ENCODE peak calls at places on chromosomes 6 and 20, in nine cellular contexts. One of them, this sample, is unnamed.

GRCh38 chr6:106117579-106117978 is 31.4 kb downstream of the PRDM1 start:
- DNase-seq in CD8-positive, alpha-beta T cell: peak; percentile 62
- DNase-seq in pancreas: no peak
- DNase-seq in CD4-positive, CD25-positive, alpha-beta regulatory T cell: peak; percentile 74
- DNase-seq in mucosa of descending colon: peak; percentile 61
- DNase-seq in thyroid gland: no peak
- DNase-seq in vagina: no peak
- DNase-seq in uterus: no peak
- DNase-seq in psoas muscle: no peak
- DNase-seq in this sample: no peak

GRCh38 chr20:62741191-62741676 is 32.6 kb downstream of the NTSR1 start:
- DNase-seq in pancreas: no peak
- DNase-seq in CD4-positive, CD25-positive, alpha-beta regulatory T cell: no peak
- DNase-seq in uterus: no peak
- DNase-seq in vagina: no peak
- DNase-seq in psoas muscle: no peak
- DNase-seq in CD8-positive, alpha-beta T cell: no peak
- DNase-seq in thyroid gland: peak; percentile 0
- DNase-seq in mucosa of descending colon: peak; percentile 52
- DNase-seq in this sample: peak; percentile 16

GRCh38 chr6:137973201-137973600 is 106.1 kb downstream of the TNFAIP3 start:
- DNase-seq in CD8-positive, alpha-beta T cell: no peak
- DNase-seq in psoas muscle: no peak
- DNase-seq in mucosa of descending colon: no peak
- DNase-seq in pancreas: no peak
- DNase-seq in uterus: no peak
- DNase-seq in thyroid gland: no peak
- DNase-seq in CD4-positive, CD25-positive, alpha-beta regulatory T cell: no peak
- DNase-seq in vagina: no peak
- DNase-seq in this sample: no peak

GRCh38 chr20:49171928-49172327 is 16.2 kb downstream of the STAU1 start:
- DNase-seq in vagina: no peak
- DNase-seq in mucosa of descending colon: no peak
- DNase-seq in psoas muscle: peak; percentile 23
- DNase-seq in uterus: no peak
- DNase-seq in pancreas: no peak
- DNase-seq in CD8-positive, alpha-beta T cell: no peak
- DNase-seq in CD4-positive, CD25-positive, alpha-beta regulatory T cell: no peak
- DNase-seq in thyroid gland: peak; percentile 88
- DNase-seq in this sample: no peak

GRCh38 chr20:38843346-38843745 is 37.8 kb downstream of the PPP1R16B start:
- DNase-seq in uterus: no peak
- DNase-seq in CD4-positive, CD25-positive, alpha-beta regulatory T cell: no peak
- DNase-seq in pancreas: no peak
- DNase-seq in mucosa of descending colon: no peak
- DNase-seq in vagina: no peak
- DNase-seq in CD8-positive, alpha-beta T cell: no peak
- DNase-seq in psoas muscle: no peak
- DNase-seq in thyroid gland: no peak
- DNase-seq in this sample: no peak

GRCh38 chr6:33619166-33619565 is 2.0 kb upstream of the ITPR3 start:
- DNase-seq in uterus: no peak
- DNase-seq in thyroid gland: peak; percentile 1
- DNase-seq in psoas muscle: no peak
- DNase-seq in pancreas: no peak
- DNase-seq in CD4-positive, CD25-positive, alpha-beta regulatory T cell: no peak
- DNase-seq in vagina: no peak
- DNase-seq in CD8-positive, alpha-beta T cell: no peak
- DNase-seq in mucosa of descending colon: no peak
- DNase-seq in this sample: no peak

GRCh38 chr6:17677602-17678001 is 29.1 kb downstream of the NUP153 start:
- DNase-seq in vagina: no peak
- DNase-seq in mucosa of descending colon: no peak
- DNase-seq in CD4-positive, CD25-positive, alpha-beta regulatory T cell: no peak
- DNase-seq in CD8-positive, alpha-beta T cell: no peak
- DNase-seq in uterus: no peak
- DNase-seq in pancreas: no peak
- DNase-seq in thyroid gland: no peak
- DNase-seq in psoas muscle: no peak
- DNase-seq in this sample: no peak

GRCh38 chr20:60332523-60332922 is 374.3 kb downstream of the CDH26 start:
- DNase-seq in mucosa of descending colon: no peak
- DNase-seq in pancreas: no peak
- DNase-seq in thyroid gland: no peak
- DNase-seq in CD8-positive, alpha-beta T cell: no peak
- DNase-seq in uterus: no peak
- DNase-seq in psoas muscle: no peak
- DNase-seq in CD4-positive, CD25-positive, alpha-beta regulatory T cell: no peak
- DNase-seq in vagina: no peak
- DNase-seq in this sample: no peak

GRCh38 chr6:31430449-31430848 is 27.1 kb downstream of the MICA start:
- DNase-seq in pancreas: no peak
- DNase-seq in mucosa of descending colon: no peak
- DNase-seq in psoas muscle: no peak
- DNase-seq in CD8-positive, alpha-beta T cell: no peak
- DNase-seq in CD4-positive, CD25-positive, alpha-beta regulatory T cell: peak; percentile 9
- DNase-seq in thyroid gland: no peak
- DNase-seq in uterus: no peak
- DNase-seq in vagina: no peak
- DNase-seq in this sample: no peak

GRCh38 chr6:157714153-157714490 is 108.9 kb upstream of the SNX9 start:
- DNase-seq in CD8-positive, alpha-beta T cell: no peak
- DNase-seq in psoas muscle: no peak
- DNase-seq in pancreas: no peak
- DNase-seq in mucosa of descending colon: no peak
- DNase-seq in vagina: no peak
- DNase-seq in uterus: no peak
- DNase-seq in thyroid gland: no peak
- DNase-seq in CD4-positive, CD25-positive, alpha-beta regulatory T cell: no peak
- DNase-seq in this sample: no peak

DNA sequence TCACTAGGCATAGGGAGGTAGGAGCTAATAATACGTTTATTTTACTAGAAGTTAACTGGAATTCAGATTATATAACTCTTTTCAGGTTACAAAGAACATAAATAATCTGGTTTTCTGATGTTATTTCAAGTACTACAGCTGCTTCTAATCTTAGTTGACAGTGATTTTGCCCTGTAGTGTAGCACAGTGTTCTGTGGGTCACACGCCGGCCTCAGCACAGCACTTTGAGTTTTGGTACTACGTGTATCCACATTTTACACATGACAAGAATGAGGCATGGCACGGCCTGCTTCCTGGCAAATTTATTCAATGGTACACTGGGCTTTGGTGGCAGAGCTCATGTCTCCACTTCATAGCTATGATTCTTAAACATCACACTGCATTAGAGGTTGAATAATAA is 1.1 kb downstream of the HFE start:
- DNase-seq in uterus: no peak
- DNase-seq in psoas muscle: no peak
- DNase-seq in CD8-positive, alpha-beta T cell: no peak
- DNase-seq in thyroid gland: peak; percentile 21
- DNase-seq in vagina: no peak
- DNase-seq in pancreas: no peak
- DNase-seq in mucosa of descending colon: no peak
- DNase-seq in CD4-positive, CD25-positive, alpha-beta regulatory T cell: no peak
- DNase-seq in this sample: no peak
- H3K4me3 ChIP-seq in uterus: peak overlapping the region; percentile 59
- H3K4me3 ChIP-seq in psoas muscle: peak overlapping the region; percentile 86
- H3K4me3 ChIP-seq in CD8-positive, alpha-beta T cell: peak overlapping the region; percentile 75
- H3K4me3 ChIP-seq in thyroid gland: no peak overlapping the region
- H3K4me3 ChIP-seq in vagina: peak overlapping the region; percentile 70
- H3K4me3 ChIP-seq in pancreas: peak overlapping the region; percentile 53
- H3K4me3 ChIP-seq in mucosa of descending colon: no peak overlapping the region
- H3K4me3 ChIP-seq in CD4-positive, CD25-positive, alpha-beta regulatory T cell: peak overlapping the region; percentile 78
- H3K4me3 ChIP-seq in this sample: peak overlapping the region; percentile 70

GRCh38 chr6:74114428-74114827 is 418.4 kb downstream of the CD109 start:
- DNase-seq in uterus: no peak
- DNase-seq in thyroid gland: no peak
- DNase-seq in mucosa of descending colon: no peak
- DNase-seq in vagina: no peak
- DNase-seq in CD4-positive, CD25-positive, alpha-beta regulatory T cell: no peak
- DNase-seq in psoas muscle: no peak
- DNase-seq in pancreas: no peak
- DNase-seq in CD8-positive, alpha-beta T cell: no peak
- DNase-seq in this sample: no peak

GRCh38 chr6:74113901-74114300 is 417.9 kb downstream of the CD109 start:
- DNase-seq in vagina: no peak
- DNase-seq in CD8-positive, alpha-beta T cell: no peak
- DNase-seq in thyroid gland: no peak
- DNase-seq in uterus: no peak
- DNase-seq in mucosa of descending colon: no peak
- DNase-seq in psoas muscle: no peak
- DNase-seq in CD4-positive, CD25-positive, alpha-beta regulatory T cell: no peak
- DNase-seq in pancreas: no peak
- DNase-seq in this sample: no peak

GRCh38 chr6:74115674-74116073 is 419.7 kb downstream of the CD109 start:
- DNase-seq in psoas muscle: no peak
- DNase-seq in uterus: no peak
- DNase-seq in thyroid gland: no peak
- DNase-seq in CD4-positive, CD25-positive, alpha-beta regulatory T cell: no peak
- DNase-seq in mucosa of descending colon: no peak
- DNase-seq in vagina: no peak
- DNase-seq in CD8-positive, alpha-beta T cell: no peak
- DNase-seq in pancreas: no peak
- DNase-seq in this sample: no peak

GRCh38 chr6:74117113-74117512 is 421.1 kb downstream of the CD109 start:
- DNase-seq in uterus: no peak
- DNase-seq in CD8-positive, alpha-beta T cell: no peak
- DNase-seq in psoas muscle: no peak
- DNase-seq in mucosa of descending colon: no peak
- DNase-seq in thyroid gland: no peak
- DNase-seq in CD4-positive, CD25-positive, alpha-beta regulatory T cell: no peak
- DNase-seq in pancreas: no peak
- DNase-seq in vagina: no peak
- DNase-seq in this sample: no peak
- H3K4me1 ChIP-seq in uterus: no peaks in the 10 kb centered on the region
- H3K4me1 ChIP-seq in CD8-positive, alpha-beta T cell: no peaks in the 10 kb centered on the region
- H3K4me1 ChIP-seq in psoas muscle: no peaks in the 10 kb centered on the region
- H3K4me1 ChIP-seq in mucosa of descending colon: no peaks in the 10 kb centered on the region
- H3K4me1 ChIP-seq in thyroid gland: no peaks in the 10 kb centered on the region
- H3K4me1 ChIP-seq in CD4-positive, CD25-positive, alpha-beta regulatory T cell: no peaks in the 10 kb centered on the region
- H3K4me1 ChIP-seq in pancreas: no peaks in the 10 kb centered on the region
- H3K4me1 ChIP-seq in vagina: no peaks in the 10 kb centered on the region
- H3K4me1 ChIP-seq in this sample: no peaks in the 10 kb centered on the region

GRCh38 chr6:136526196-136526930 is 23.9 kb downstream of the MAP7 start:
- DNase-seq in CD4-positive, CD25-positive, alpha-beta regulatory T cell: peak; percentile 8
- DNase-seq in uterus: peak; percentile 31
- DNase-seq in psoas muscle: peak; percentile 30
- DNase-seq in vagina: no peak
- DNase-seq in pancreas: peak; percentile 29
- DNase-seq in mucosa of descending colon: peak; percentile 62
- DNase-seq in thyroid gland: peak; percentile 58
- DNase-seq in CD8-positive, alpha-beta T cell: peak; percentile 18
- DNase-seq in this sample: peak; percentile 69

GRCh38 chr6:136525586-136526195 is 24.5 kb downstream of the MAP7 start:
- DNase-seq in vagina: no peak
- DNase-seq in CD8-positive, alpha-beta T cell: no peak
- DNase-seq in uterus: no peak
- DNase-seq in psoas muscle: no peak
- DNase-seq in CD4-positive, CD25-positive, alpha-beta regulatory T cell: no peak
- DNase-seq in mucosa of descending colon: no peak
- DNase-seq in thyroid gland: no peak
- DNase-seq in pancreas: no peak
- DNase-seq in this sample: no peak

GRCh38 chr6:136523196-136523595 is 27.0 kb downstream of the MAP7 start:
- DNase-seq in pancreas: no peak
- DNase-seq in CD8-positive, alpha-beta T cell: no peak
- DNase-seq in CD4-positive, CD25-positive, alpha-beta regulatory T cell: no peak
- DNase-seq in psoas muscle: no peak
- DNase-seq in thyroid gland: no peak
- DNase-seq in vagina: no peak
- DNase-seq in mucosa of descending colon: no peak
- DNase-seq in uterus: no peak
- DNase-seq in this sample: no peak

GRCh38 chr6:136524339-136524935 is 25.8 kb downstream of the MAP7 start:
- DNase-seq in mucosa of descending colon: no peak
- DNase-seq in CD4-positive, CD25-positive, alpha-beta regulatory T cell: no peak
- DNase-seq in CD8-positive, alpha-beta T cell: no peak
- DNase-seq in vagina: no peak
- DNase-seq in psoas muscle: no peak
- DNase-seq in thyroid gland: no peak
- DNase-seq in uterus: no peak
- DNase-seq in pancreas: no peak
- DNase-seq in this sample: no peak

DNA sequence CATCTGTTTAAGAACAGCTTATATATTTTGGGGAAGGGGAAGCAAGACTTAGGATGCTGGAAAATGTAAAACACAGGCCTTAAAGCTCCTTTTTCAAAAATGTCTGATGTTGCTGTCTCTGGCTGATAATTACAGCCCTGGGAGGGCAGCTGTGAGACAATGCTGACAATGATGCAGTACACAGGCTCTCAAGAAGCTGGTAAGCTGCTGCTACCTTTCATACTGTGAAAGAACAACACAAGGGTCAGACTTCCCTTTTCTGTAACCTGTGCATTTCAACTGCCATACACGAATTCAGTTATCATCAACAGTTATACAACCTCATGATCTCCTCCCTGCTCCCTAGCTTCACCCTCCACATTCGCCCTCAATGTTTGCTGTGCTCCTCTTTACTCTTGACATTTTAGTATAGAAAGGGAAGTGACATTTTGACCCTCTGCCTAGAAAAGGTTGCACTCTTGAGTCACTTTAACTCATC is 25.2 kb downstream of the MAP7 start:
- DNase-seq in vagina: no peak
- DNase-seq in pancreas: no peak
- DNase-seq in mucosa of descending colon: no peak
- DNase-seq in CD8-positive, alpha-beta T cell: no peak
- DNase-seq in uterus: no peak
- DNase-seq in psoas muscle: no peak
- DNase-seq in CD4-positive, CD25-positive, alpha-beta regulatory T cell: no peak
- DNase-seq in thyroid gland: no peak
- DNase-seq in this sample: no peak
- H3K4me3 ChIP-seq in vagina: no peak overlapping the region
- H3K4me3 ChIP-seq in pancreas: no peak overlapping the region
- H3K4me3 ChIP-seq in mucosa of descending colon: no peak overlapping the region
- H3K4me3 ChIP-seq in CD8-positive, alpha-beta T cell: no peak overlapping the region
- H3K4me3 ChIP-seq in uterus: no peak overlapping the region
- H3K4me3 ChIP-seq in psoas muscle: no peak overlapping the region
- H3K4me3 ChIP-seq in CD4-positive, CD25-positive, alpha-beta regulatory T cell: no peak overlapping the region
- H3K4me3 ChIP-seq in thyroid gland: no peak overlapping the region
- H3K4me3 ChIP-seq in this sample: no peak overlapping the region

DNA sequence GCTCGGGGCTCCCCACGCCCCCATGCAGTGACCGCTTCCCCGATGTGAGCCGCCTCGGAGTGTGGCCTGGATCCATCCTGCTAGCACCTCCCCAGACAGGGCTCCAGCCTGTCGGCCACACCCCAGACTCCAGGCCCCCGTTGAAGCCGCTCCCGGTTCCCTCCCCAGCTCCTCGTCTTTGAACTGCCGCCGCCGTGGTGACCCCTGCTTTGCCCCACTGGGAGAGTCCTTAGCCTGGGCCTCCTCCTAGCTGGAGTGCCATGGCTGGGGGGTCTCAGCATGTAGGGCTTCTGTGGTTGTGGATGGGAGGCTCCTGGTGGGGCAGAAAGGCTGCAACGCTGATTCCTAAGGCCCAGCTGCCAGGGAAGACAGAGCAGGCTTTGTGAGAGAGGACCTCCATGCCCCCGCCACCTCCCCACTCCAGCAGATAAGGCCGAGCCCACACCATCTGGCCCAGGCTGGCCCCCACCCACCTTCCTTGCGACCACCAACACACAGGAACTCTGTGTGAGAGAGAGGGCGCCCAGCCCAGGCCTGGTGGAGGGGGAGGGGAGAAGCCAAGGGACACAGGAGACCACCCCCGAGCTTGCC is 11.4 kb downstream of the FOXS1 start:
- DNase-seq in vagina: no peak
- DNase-seq in pancreas: no peak
- DNase-seq in uterus: no peak
- DNase-seq in CD4-positive, CD25-positive, alpha-beta regulatory T cell: no peak
- DNase-seq in psoas muscle: no peak
- DNase-seq in CD8-positive, alpha-beta T cell: no peak
- DNase-seq in thyroid gland: no peak
- DNase-seq in mucosa of descending colon: no peak
- DNase-seq in this sample: no peak
- H3K4me1 ChIP-seq in vagina: peaks cover 21% of the 10 kb centered on the region
- H3K4me1 ChIP-seq in pancreas: no peaks in the 10 kb centered on the region
- H3K4me1 ChIP-seq in uterus: no peaks in the 10 kb centered on the region
- H3K4me1 ChIP-seq in CD4-positive, CD25-positive, alpha-beta regulatory T cell: peaks cover 8% of the 10 kb centered on the region
- H3K4me1 ChIP-seq in psoas muscle: peaks cover 31% of the 10 kb centered on the region
- H3K4me1 ChIP-seq in CD8-positive, alpha-beta T cell: no peaks in the 10 kb centered on the region
- H3K4me1 ChIP-seq in thyroid gland: no peaks in the 10 kb centered on the region
- H3K4me1 ChIP-seq in mucosa of descending colon: peaks cover 13% of the 10 kb centered on the region
- H3K4me1 ChIP-seq in this sample: peaks cover 39% of the 10 kb centered on the region

This sample was measured in lower lobe of right lung.